ENCODE peak calls at places on chromosomes 6 and 20, in four cellular contexts. S is uterus, C is endothelial cell of umbilical vein, N is heart right ventricle. W is an unnamed sample.

GRCh38 chr6:72974276-72974675 is 251.0 kb downstream of the KHDC1L start:
- DNase-seq in C (no peak), S (peak), N (no peak), W (no peak)

GRCh38 chr6:37279366-37280134 is 21.6 kb upstream of the TMEM217 start:
- DNase-seq in N (no peak), C (no peak), S (no peak), W (no peak)

GRCh38 chr6:50927816-50928215 is 109.1 kb downstream of the TFAP2B start:
- DNase-seq in N (no peak), S (no peak), C (no peak), W (no peak)

GRCh38 chr20:8291873-8292272 is 159.8 kb downstream of the PLCB1 start:
- DNase-seq in N (no peak), S (no peak), C (no peak), W (no peak)

GRCh38 chr20:19715986-19716385 is 42.1 kb upstream of the RIN2 start:
- DNase-seq in N (no peak), C (no peak), S (no peak), W (no peak)

GRCh38 chr6:143061597-143062385 is 1.1 kb downstream of the AIG1 start:
- DNase-seq in C (no peak), S (no peak), N (no peak), W (no peak)

GRCh38 chr6:138638626-138639025 is 134.9 kb upstream of the CCDC28A start:
- DNase-seq in C (no peak), N (no peak), S (no peak), W (no peak)

GRCh38 chr6:121879149-121879548 is 443.7 kb downstream of the GJA1 start:
- DNase-seq in N (no peak), C (no peak), S (no peak), W (no peak)

GRCh38 chr6:45605971-45606370 is 228.2 kb upstream of the SUPT3H start:
- DNase-seq in S (no peak), C (no peak), N (no peak), W (no peak)

GRCh38 chr6:100116409-100117194 is 122.6 kb upstream of the MCHR2 start:
- DNase-seq in N (no peak), S (no peak), C (peak), W (peak)

GRCh38 chr6:36432151-36432633 is 10.5 kb downstream of the PXT1 start:
- DNase-seq in C (no peak), S (no peak), N (no peak), W (no peak)

GRCh38 chr6:106908386-106908840 is 66.1 kb downstream of the CD24 start:
- DNase-seq in C (no peak), S (no peak), N (no peak), W (peak)

GRCh38 chr6:37690964-37691735 is 6.5 kb downstream of the MDGA1 start:
- DNase-seq in S (no peak), N (no peak), C (no peak), W (no peak)

GRCh38 chr20:20824924-20825584 is 112.6 kb upstream of the RALGAPA2 start:
- DNase-seq in S (peak), C (peak), N (peak), W (peak)

GRCh38 chr6:169843110-169843509 is 91.7 kb downstream of the ERMARD start:
- DNase-seq in S (no peak), N (no peak), C (no peak), W (no peak)

DNA sequence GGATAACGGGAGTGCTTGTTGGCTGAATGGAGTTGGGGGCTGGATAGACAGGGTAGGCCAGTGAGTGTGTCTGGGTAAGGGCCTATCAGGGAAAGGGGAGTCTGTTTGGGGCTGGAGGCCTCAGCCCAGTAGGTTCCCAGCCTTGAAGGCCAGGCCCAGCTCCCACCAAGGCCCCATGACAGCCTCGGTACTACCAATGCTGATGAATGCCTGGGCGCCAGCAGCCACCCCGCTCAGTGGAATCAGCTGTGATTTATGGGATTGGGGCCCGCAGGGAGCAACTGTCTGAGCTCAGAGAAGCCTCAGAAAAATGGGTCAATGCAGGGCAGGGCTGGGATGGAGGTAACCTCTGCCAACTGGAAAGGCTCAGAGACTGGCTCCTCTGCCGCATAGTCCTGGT is 36.2 kb downstream of the DLGAP4 start:
- DNase-seq in C (no peak), N (no peak), S (no peak), W (no peak)
- TF ChIP-seq CTCF in C (no peak), N (no peak), S (no peak), W (no peak)

GRCh38 chr6:54083301-54083700 is 27.9 kb upstream of the MLIP start:
- DNase-seq in N (no peak), S (no peak), C (no peak), W (no peak)
- TF ChIP-seq CTCF in N (no peak), S (no peak), C (no peak), W (no peak)

GRCh38 chr6:81838724-81839425 is 86.4 kb upstream of the TENT5A start:
- DNase-seq in C (no peak), N (no peak), S (no peak), W (no peak)
- TF ChIP-seq CTCF in C (no peak), N (no peak), S (no peak), W (no peak)

GRCh38 chr6:111107589-111107988 is 20.3 kb downstream of the SLC16A10 start:
- DNase-seq in C (no peak), N (no peak), S (no peak), W (no peak)

GRCh38 chr6:111101987-111102386 is 14.7 kb downstream of the SLC16A10 start:
- DNase-seq in C (no peak), S (no peak), N (no peak), W (no peak)

GRCh38 chr6:111105578-111105977 is 18.3 kb downstream of the SLC16A10 start:
- DNase-seq in C (peak), N (peak), S (peak), W (peak)
- TF ChIP-seq CTCF in C (no peak), N (no peak), S (no peak), W (no peak)

GRCh38 chr6:168155821-168156741 is 77.1 kb upstream of the FRMD1 start:
- DNase-seq in N (no peak), C (no peak), S (no peak), W (no peak)

GRCh38 chr6:168157272-168158007 is 78.4 kb upstream of the FRMD1 start:
- DNase-seq in C (no peak), S (peak), N (no peak), W (peak)

GRCh38 chr6:168156742-168157265 is 77.8 kb upstream of the FRMD1 start:
- DNase-seq in C (no peak), S (no peak), N (no peak), W (no peak)

GRCh38 chr6:168154263-168154917 is 75.4 kb upstream of the FRMD1 start:
- DNase-seq in C (no peak), N (no peak), S (no peak), W (no peak)

DNA sequence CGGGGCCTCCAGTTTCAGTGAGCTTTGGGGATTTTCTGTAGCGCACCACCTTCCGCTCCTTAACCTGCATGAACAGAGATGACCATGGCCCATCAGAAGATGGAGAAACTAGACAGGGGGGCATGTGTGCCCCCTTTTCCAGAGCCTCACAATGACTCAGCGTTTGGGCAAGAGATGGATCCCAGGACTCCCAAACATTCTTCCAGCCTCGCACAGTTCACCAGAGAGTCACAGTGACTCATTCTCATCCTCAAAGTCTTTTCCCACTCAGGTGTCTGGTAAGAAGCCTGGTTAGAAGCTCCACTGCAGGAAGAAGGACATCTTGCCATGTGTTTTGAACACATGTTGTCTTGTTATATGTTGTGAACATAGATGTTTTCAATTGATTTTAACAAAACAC is 76.2 kb upstream of the FRMD1 start:
- DNase-seq in S (no peak), N (no peak), C (no peak), W (no peak)
- TF ChIP-seq CTCF in S (no peak), N (no peak), C (no peak), W (no peak)

DNA sequence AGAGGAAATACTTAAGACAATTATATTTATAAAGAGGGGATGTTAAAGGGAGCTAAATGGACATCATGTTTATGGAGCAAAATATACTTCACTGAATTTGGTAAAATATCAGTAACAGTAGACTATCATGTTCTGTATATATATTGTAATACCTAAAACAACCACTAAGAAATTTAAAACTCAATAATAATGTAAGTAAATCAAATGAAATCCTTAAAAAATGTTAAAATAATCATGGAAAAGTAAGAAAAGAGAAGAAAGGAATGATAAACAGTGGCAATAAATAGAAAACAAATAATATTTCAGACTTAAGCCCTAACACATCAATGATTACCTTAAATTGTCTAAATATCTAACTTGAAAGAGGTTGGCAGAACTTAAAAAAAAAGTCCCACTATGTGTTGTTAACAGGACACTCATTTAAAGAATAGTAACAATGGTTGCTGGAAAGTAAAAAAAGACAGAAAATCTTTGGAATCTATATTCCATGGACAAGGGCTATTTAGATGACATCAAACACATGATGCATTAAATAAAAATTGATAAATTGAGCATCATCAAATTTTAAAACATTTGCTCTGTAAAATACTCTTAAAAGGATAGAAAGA is 842.2 kb upstream of the MAP3K7 start:
- DNase-seq in S (no peak), C (no peak), N (no peak), W (no peak)
- TF ChIP-seq CTCF in S (no peak), C (no peak), N (no peak), W (no peak)

GRCh38 chr6:41451039-41451438 is 95.1 kb upstream of the FOXP4 start:
- DNase-seq in S (peak), C (no peak), N (peak), W (peak)
- TF ChIP-seq CTCF in S (no peak), C (no peak), N (peak), W (no peak)